ENCODE peak calls at places on chromosomes 4 and X, in seven cellular contexts. O is OCI-LY7; D is CD4-positive, CD25-positive, alpha-beta regulatory T cell; Y is SJSA1; N is astrocyte of the spinal cord; C is AG10803; A is germinal center. X is an unnamed sample.

GRCh38 chr4:160423879-160424451 is 1321.1 kb downstream of the RAPGEF2 start:
- DNase-seq in O (no peak), D (peak; percentile 0), Y (no peak), N (peak; percentile 59), C (no peak), A (no peak), X (no peak)

GRCh38 chr4:153497091-153497531 is 31.0 kb downstream of the TMEM131L start:
- DNase-seq in O (peak; percentile 49), D (peak; percentile 90), Y (no peak), N (no peak), C (no peak), A (no peak), X (peak; percentile 43)

GRCh38 chrX:18654873-18655836 is 16.8 kb downstream of the RS1 start:
- DNase-seq in O (no peak), D (no peak), Y (no peak), N (peak; percentile 2), C (no peak), A (no peak), X (no peak)

GRCh38 chr4:40190880-40191815 is 5.7 kb upstream of the RHOH start:
- DNase-seq in O (peak; percentile 73), D (peak; percentile 85), Y (no peak), N (no peak), C (no peak), A (no peak), X (no peak)

GRCh38 chr4:22500831-22501714 is 14.8 kb downstream of the ADGRA3 start:
- DNase-seq in O (no peak), D (no peak), Y (peak; percentile 39), N (peak; percentile 58), C (peak; percentile 21), A (no peak), X (peak; percentile 51)

GRCh38 chr4:134935320-134935719 is 733.7 kb upstream of the PABPC4L start:
- DNase-seq in O (peak; percentile 0), D (no peak), Y (no peak), N (no peak), C (no peak), A (no peak), X (peak; percentile 49)

GRCh38 chr4:165971941-165972340 is 98.9 kb downstream of the TLL1 start:
- DNase-seq in O (no peak), D (no peak), Y (no peak), N (peak; percentile 27), C (no peak), A (no peak), X (no peak)

GRCh38 chr4:149735796-149736195 is 79.8 kb downstream of the IQCM start:
- DNase-seq in O (no peak), D (no peak), Y (no peak), N (no peak), C (peak; percentile 31), A (no peak), X (no peak)

GRCh38 chrX:8323356-8323755 is 141.3 kb upstream of the VCX3B start:
- DNase-seq in O (no peak), D (no peak), Y (no peak), N (no peak), C (no peak), A (no peak), X (no peak)

GRCh38 chrX:154799554-154800348 is 5.5 kb downstream of the MPP1 start:
- DNase-seq in O (no peak), D (no peak), Y (peak; percentile 57), N (peak; percentile 35), C (no peak), A (no peak), X (peak; percentile 91)

GRCh38 chrX:40058719-40059118 is 39.0 kb downstream of the BCOR start:
- DNase-seq in O (no peak), D (no peak), Y (no peak), N (no peak), C (no peak), A (no peak), X (no peak)

GRCh38 chr4:35167385-35167784 is 1076.9 kb downstream of the ARAP2 start:
- DNase-seq in O (no peak), D (no peak), Y (no peak), N (no peak), C (no peak), A (no peak), X (no peak)

GRCh38 chrX:716136-716535 is 85.5 kb downstream of the SHOX start:
- DNase-seq in O (no peak), D (no peak), Y (no peak), N (no peak), C (peak; percentile 36), A (no peak), X (no peak)

GRCh38 chrX:110317079-110317819 is 636 bp downstream of the AMMECR1 start:
- DNase-seq in O (peak; percentile 37), D (peak; percentile 49), Y (peak; percentile 37), N (no peak), C (no peak), A (peak; percentile 28), X (peak; percentile 6)

GRCh38 chrX:13647709-13648212 is 5.2 kb upstream of the TCEANC start:
- DNase-seq in O (no peak), D (peak; percentile 75), Y (peak; percentile 85), N (peak; percentile 55), C (no peak), A (no peak), X (peak; percentile 64)

GRCh38 chrX:115268421-115268820 is 21.1 kb upstream of the LUZP4 start:
- DNase-seq in O (no peak), D (peak; percentile 1), Y (no peak), N (no peak), C (no peak), A (no peak), X (peak; percentile 1)

GRCh38 chrX:40683245-40683644 is 35.9 kb upstream of the CXorf38 start:
- DNase-seq in O (no peak), D (peak; percentile 15), Y (no peak), N (no peak), C (no peak), A (no peak), X (no peak)

GRCh38 chr4:142846729-142847606 is 867 bp upstream of the INPP4B start:
- DNase-seq in O (peak; percentile 7), D (peak; percentile 81), Y (no peak), N (peak; percentile 14), C (no peak), A (peak; percentile 13), X (peak; percentile 18)

GRCh38 chr4:83704786-83705185 is 168.9 kb downstream of the GPAT3 start:
- DNase-seq in O (no peak), D (no peak), Y (no peak), N (no peak), C (no peak), A (no peak), X (no peak)